ENCODE peak calls at places on chromosomes 6 and 20, in six cellular contexts. One of them, this sample, is unnamed.

GRCh38 chr6:92667843-92668242 is 751.5 kb downstream of the EPHA7 start:
- DNase-seq in Peyer's patch: no peak
- DNase-seq in psoas muscle: no peak
- DNase-seq in left ventricle myocardium inferior: no peak
- DNase-seq in neural progenitor cell: no peak
- DNase-seq in mesenchymal stem cell: peak; percentile 12
- DNase-seq in this sample: no peak

GRCh38 chr20:62624325-62624690 is 18.0 kb upstream of the SLCO4A1 start:
- DNase-seq in mesenchymal stem cell: no peak
- DNase-seq in left ventricle myocardium inferior: no peak
- DNase-seq in psoas muscle: no peak
- DNase-seq in neural progenitor cell: no peak
- DNase-seq in Peyer's patch: peak; percentile 89
- DNase-seq in this sample: no peak

GRCh38 chr20:61360296-61360695 is 108.2 kb downstream of the CDH4 start:
- DNase-seq in left ventricle myocardium inferior: no peak
- DNase-seq in mesenchymal stem cell: no peak
- DNase-seq in neural progenitor cell: no peak
- DNase-seq in Peyer's patch: no peak
- DNase-seq in psoas muscle: no peak
- DNase-seq in this sample: no peak

GRCh38 chr6:20840675-20841074 is 306.4 kb downstream of the CDKAL1 start:
- DNase-seq in Peyer's patch: no peak
- DNase-seq in mesenchymal stem cell: peak; percentile 29
- DNase-seq in psoas muscle: no peak
- DNase-seq in left ventricle myocardium inferior: no peak
- DNase-seq in neural progenitor cell: no peak
- DNase-seq in this sample: no peak

GRCh38 chr6:12504325-12504966 is 212.1 kb upstream of the PHACTR1 start:
- DNase-seq in left ventricle myocardium inferior: no peak
- DNase-seq in neural progenitor cell: peak; percentile 39
- DNase-seq in psoas muscle: no peak
- DNase-seq in mesenchymal stem cell: no peak
- DNase-seq in Peyer's patch: peak; percentile 49
- DNase-seq in this sample: no peak

GRCh38 chr6:108697646-108698161 is 137.0 kb downstream of the FOXO3 start:
- DNase-seq in psoas muscle: peak; percentile 55
- DNase-seq in neural progenitor cell: no peak
- DNase-seq in mesenchymal stem cell: no peak
- DNase-seq in left ventricle myocardium inferior: no peak
- DNase-seq in Peyer's patch: no peak
- DNase-seq in this sample: no peak

GRCh38 chr6:20853828-20854227 is 319.6 kb downstream of the CDKAL1 start:
- DNase-seq in Peyer's patch: no peak
- DNase-seq in neural progenitor cell: no peak
- DNase-seq in left ventricle myocardium inferior: no peak
- DNase-seq in psoas muscle: no peak
- DNase-seq in mesenchymal stem cell: no peak
- DNase-seq in this sample: no peak

GRCh38 chr20:62323146-62323979 is 20.6 kb downstream of the ADRM1 start:
- DNase-seq in mesenchymal stem cell: no peak
- DNase-seq in neural progenitor cell: no peak
- DNase-seq in psoas muscle: peak; percentile 13
- DNase-seq in left ventricle myocardium inferior: no peak
- DNase-seq in Peyer's patch: no peak
- DNase-seq in this sample: no peak

GRCh38 chr6:8070718-8071117 is 6.5 kb upstream of the BLOC1S5 start:
- DNase-seq in Peyer's patch: no peak
- DNase-seq in mesenchymal stem cell: no peak
- DNase-seq in left ventricle myocardium inferior: no peak
- DNase-seq in psoas muscle: no peak
- DNase-seq in neural progenitor cell: no peak
- DNase-seq in this sample: no peak

GRCh38 chr20:11229772-11230171 is 556.0 kb upstream of the JAG1 start:
- DNase-seq in mesenchymal stem cell: peak; percentile 81
- DNase-seq in neural progenitor cell: peak; percentile 37
- DNase-seq in Peyer's patch: no peak
- DNase-seq in psoas muscle: peak; percentile 30
- DNase-seq in left ventricle myocardium inferior: peak; percentile 33
- DNase-seq in this sample: peak; percentile 57

GRCh38 chr6:5950448-5950847 is 56.3 kb downstream of the NRN1 start:
- DNase-seq in Peyer's patch: no peak
- DNase-seq in left ventricle myocardium inferior: no peak
- DNase-seq in psoas muscle: no peak
- DNase-seq in neural progenitor cell: peak; percentile 41
- DNase-seq in mesenchymal stem cell: no peak
- DNase-seq in this sample: no peak

GRCh38 chr20:62064788-62065668 is 653 bp downstream of the TAF4 start:
- DNase-seq in mesenchymal stem cell: no peak
- DNase-seq in left ventricle myocardium inferior: no peak
- DNase-seq in psoas muscle: no peak
- DNase-seq in neural progenitor cell: peak; percentile 64
- DNase-seq in Peyer's patch: no peak
- DNase-seq in this sample: no peak

GRCh38 chr6:131787079-131787478 is 20.7 kb upstream of the ENPP1 start:
- DNase-seq in neural progenitor cell: no peak
- DNase-seq in psoas muscle: no peak
- DNase-seq in Peyer's patch: no peak
- DNase-seq in mesenchymal stem cell: no peak
- DNase-seq in left ventricle myocardium inferior: no peak
- DNase-seq in this sample: no peak

GRCh38 chr20:57627339-57627738 is 7.1 kb upstream of the ZBP1 start:
- DNase-seq in psoas muscle: no peak
- DNase-seq in left ventricle myocardium inferior: no peak
- DNase-seq in Peyer's patch: no peak
- DNase-seq in mesenchymal stem cell: no peak
- DNase-seq in neural progenitor cell: no peak
- DNase-seq in this sample: no peak

GRCh38 chr6:70221715-70222236 is 81.1 kb downstream of the COL9A1 start:
- DNase-seq in mesenchymal stem cell: no peak
- DNase-seq in neural progenitor cell: no peak
- DNase-seq in left ventricle myocardium inferior: no peak
- DNase-seq in psoas muscle: no peak
- DNase-seq in Peyer's patch: no peak
- DNase-seq in this sample: no peak

GRCh38 chr6:4313044-4313686 is 177.8 kb upstream of the ECI2 start:
- DNase-seq in mesenchymal stem cell: peak; percentile 95
- DNase-seq in Peyer's patch: no peak
- DNase-seq in psoas muscle: peak; percentile 35
- DNase-seq in left ventricle myocardium inferior: peak; percentile 29
- DNase-seq in neural progenitor cell: peak; percentile 54
- DNase-seq in this sample: no peak

GRCh38 chr20:4470375-4470774 is 251.3 kb upstream of the PRND start:
- DNase-seq in mesenchymal stem cell: peak; percentile 39
- DNase-seq in neural progenitor cell: no peak
- DNase-seq in left ventricle myocardium inferior: no peak
- DNase-seq in psoas muscle: no peak
- DNase-seq in Peyer's patch: no peak
- DNase-seq in this sample: no peak

GRCh38 chr6:48782230-48782629 is 671.2 kb upstream of the PTCHD4 start:
- DNase-seq in Peyer's patch: no peak
- DNase-seq in psoas muscle: no peak
- DNase-seq in neural progenitor cell: peak; percentile 9
- DNase-seq in left ventricle myocardium inferior: no peak
- DNase-seq in mesenchymal stem cell: no peak
- DNase-seq in this sample: no peak

GRCh38 chr6:139373928-139374356 is 506 bp downstream of the CITED2 start:
- DNase-seq in left ventricle myocardium inferior: no peak
- DNase-seq in Peyer's patch: peak; percentile 76
- DNase-seq in psoas muscle: no peak
- DNase-seq in mesenchymal stem cell: no peak
- DNase-seq in neural progenitor cell: no peak
- DNase-seq in this sample: no peak

GRCh38 chr6:33750244-33750991 is 3.7 kb upstream of the IP6K3 start:
- DNase-seq in mesenchymal stem cell: peak; percentile 56
- DNase-seq in psoas muscle: peak; percentile 81
- DNase-seq in Peyer's patch: peak; percentile 50
- DNase-seq in neural progenitor cell: no peak
- DNase-seq in left ventricle myocardium inferior: no peak
- DNase-seq in this sample: no peak

GRCh38 chr6:142377112-142377848 is 75.5 kb downstream of the ADGRG6 start:
- DNase-seq in mesenchymal stem cell: peak; percentile 70
- DNase-seq in Peyer's patch: no peak
- DNase-seq in psoas muscle: no peak
- DNase-seq in left ventricle myocardium inferior: no peak
- DNase-seq in neural progenitor cell: peak; percentile 45
- DNase-seq in this sample: no peak

GRCh38 chr6:142373268-142374089 is 71.7 kb downstream of the ADGRG6 start:
- DNase-seq in left ventricle myocardium inferior: no peak
- DNase-seq in Peyer's patch: no peak
- DNase-seq in psoas muscle: no peak
- DNase-seq in neural progenitor cell: no peak
- DNase-seq in mesenchymal stem cell: no peak
- DNase-seq in this sample: no peak

GRCh38 chr6:142374090-142374783 is 72.4 kb downstream of the ADGRG6 start:
- DNase-seq in Peyer's patch: no peak
- DNase-seq in left ventricle myocardium inferior: no peak
- DNase-seq in psoas muscle: no peak
- DNase-seq in mesenchymal stem cell: peak; percentile 43
- DNase-seq in neural progenitor cell: peak; percentile 34
- DNase-seq in this sample: no peak

GRCh38 chr6:142376115-142376514 is 74.3 kb downstream of the ADGRG6 start:
- DNase-seq in Peyer's patch: no peak
- DNase-seq in psoas muscle: no peak
- DNase-seq in mesenchymal stem cell: no peak
- DNase-seq in neural progenitor cell: no peak
- DNase-seq in left ventricle myocardium inferior: no peak
- DNase-seq in this sample: no peak

DNA sequence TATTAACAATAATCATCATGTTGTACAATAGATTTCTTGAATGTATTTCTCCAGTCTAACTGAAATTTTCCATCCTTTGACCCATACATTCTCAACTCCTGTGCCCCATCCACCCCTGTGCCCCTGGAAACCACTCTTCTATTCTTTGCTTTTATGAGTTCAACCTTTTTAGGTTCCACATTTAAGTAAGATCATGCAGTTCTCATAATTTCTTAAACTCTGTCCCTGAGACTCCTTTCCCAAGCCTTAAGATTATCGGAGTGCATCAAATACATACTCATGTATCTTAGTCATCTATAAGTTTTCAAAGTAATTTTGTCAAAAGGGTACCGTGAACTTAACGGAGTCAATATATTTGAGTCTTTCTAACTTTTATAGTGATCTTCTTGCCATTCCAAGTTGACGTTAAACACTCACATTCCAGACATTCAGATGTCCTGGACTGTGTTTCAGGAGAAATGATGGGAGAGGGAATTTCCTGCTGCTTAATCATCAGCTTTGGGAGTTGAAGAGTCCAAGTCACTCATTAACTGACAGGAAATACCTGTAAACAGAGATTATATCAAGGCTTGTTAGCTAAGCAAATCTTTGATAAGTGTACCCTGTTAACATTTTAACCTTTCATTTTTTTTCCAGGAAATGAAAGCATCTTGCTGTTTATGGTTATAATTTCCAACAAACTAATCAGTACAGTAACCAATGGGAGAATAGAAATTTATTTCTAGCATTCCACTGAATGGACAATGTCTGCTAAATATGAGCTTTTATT is 73.3 kb downstream of the ADGRG6 start:
- DNase-seq in mesenchymal stem cell: peak; percentile 83
- DNase-seq in neural progenitor cell: no peak
- DNase-seq in Peyer's patch: no peak
- DNase-seq in psoas muscle: no peak
- DNase-seq in left ventricle myocardium inferior: no peak
- DNase-seq in this sample: no peak
- H3K4me3 ChIP-seq in mesenchymal stem cell: no peak overlapping the region
- H3K4me3 ChIP-seq in neural progenitor cell: no peak overlapping the region
- H3K4me3 ChIP-seq in Peyer's patch: no peak overlapping the region
- H3K4me3 ChIP-seq in psoas muscle: no peak overlapping the region
- H3K4me3 ChIP-seq in left ventricle myocardium inferior: no peak overlapping the region
- H3K4me3 ChIP-seq in this sample: no peak overlapping the region

GRCh38 chr6:41780623-41781301 is at the start of gene PRICKLE4:
- DNase-seq in mesenchymal stem cell: peak; percentile 30
- DNase-seq in neural progenitor cell: peak; percentile 69
- DNase-seq in Peyer's patch: peak; percentile 55
- DNase-seq in left ventricle myocardium inferior: peak; percentile 59
- DNase-seq in psoas muscle: peak; percentile 47
- DNase-seq in this sample: peak; percentile 71
- H3K27ac ChIP-seq in mesenchymal stem cell: no peak within 1 kb of the TSS
- H3K27ac ChIP-seq in neural progenitor cell: no peak within 1 kb of the TSS
- H3K27ac ChIP-seq in Peyer's patch: peak within 1 kb of the TSS; percentile 69
- H3K27ac ChIP-seq in left ventricle myocardium inferior: peak within 1 kb of the TSS; percentile 98
- H3K27ac ChIP-seq in psoas muscle: peak within 1 kb of the TSS; percentile 75
- H3K27ac ChIP-seq in this sample: peak within 1 kb of the TSS; percentile 78

GRCh38 chr6:126040826-126041225 is 54.5 kb downstream of the TRMT11 start:
- DNase-seq in Peyer's patch: no peak
- DNase-seq in neural progenitor cell: no peak
- DNase-seq in psoas muscle: no peak
- DNase-seq in left ventricle myocardium inferior: no peak
- DNase-seq in mesenchymal stem cell: peak; percentile 72
- DNase-seq in this sample: no peak

GRCh38 chr6:126040394-126040793 is 54.1 kb downstream of the TRMT11 start:
- DNase-seq in neural progenitor cell: no peak
- DNase-seq in Peyer's patch: no peak
- DNase-seq in mesenchymal stem cell: no peak
- DNase-seq in left ventricle myocardium inferior: no peak
- DNase-seq in psoas muscle: no peak
- DNase-seq in this sample: no peak

GRCh38 chr6:126038234-126038633 is 51.9 kb downstream of the TRMT11 start:
- DNase-seq in neural progenitor cell: no peak
- DNase-seq in left ventricle myocardium inferior: no peak
- DNase-seq in psoas muscle: no peak
- DNase-seq in Peyer's patch: no peak
- DNase-seq in mesenchymal stem cell: no peak
- DNase-seq in this sample: no peak

GRCh38 chr6:126039284-126039683 is 52.9 kb downstream of the TRMT11 start:
- DNase-seq in psoas muscle: no peak
- DNase-seq in neural progenitor cell: no peak
- DNase-seq in Peyer's patch: no peak
- DNase-seq in left ventricle myocardium inferior: no peak
- DNase-seq in mesenchymal stem cell: peak; percentile 16
- DNase-seq in this sample: no peak

GRCh38 chr6:126041516-126042447 is 55.4 kb downstream of the TRMT11 start:
- DNase-seq in psoas muscle: no peak
- DNase-seq in mesenchymal stem cell: peak; percentile 56
- DNase-seq in left ventricle myocardium inferior: no peak
- DNase-seq in neural progenitor cell: no peak
- DNase-seq in Peyer's patch: no peak
- DNase-seq in this sample: no peak
- H3K36me3 ChIP-seq in psoas muscle: no peaks in the 10 kb centered on the region
- H3K36me3 ChIP-seq in mesenchymal stem cell: no peaks in the 10 kb centered on the region
- H3K36me3 ChIP-seq in left ventricle myocardium inferior: peaks cover 37% of the 10 kb centered on the region
- H3K36me3 ChIP-seq in neural progenitor cell: peaks cover 21% of the 10 kb centered on the region
- H3K36me3 ChIP-seq in Peyer's patch: peaks cover 7% of the 10 kb centered on the region
- H3K36me3 ChIP-seq in this sample: peaks cover 8% of the 10 kb centered on the region

DNA sequence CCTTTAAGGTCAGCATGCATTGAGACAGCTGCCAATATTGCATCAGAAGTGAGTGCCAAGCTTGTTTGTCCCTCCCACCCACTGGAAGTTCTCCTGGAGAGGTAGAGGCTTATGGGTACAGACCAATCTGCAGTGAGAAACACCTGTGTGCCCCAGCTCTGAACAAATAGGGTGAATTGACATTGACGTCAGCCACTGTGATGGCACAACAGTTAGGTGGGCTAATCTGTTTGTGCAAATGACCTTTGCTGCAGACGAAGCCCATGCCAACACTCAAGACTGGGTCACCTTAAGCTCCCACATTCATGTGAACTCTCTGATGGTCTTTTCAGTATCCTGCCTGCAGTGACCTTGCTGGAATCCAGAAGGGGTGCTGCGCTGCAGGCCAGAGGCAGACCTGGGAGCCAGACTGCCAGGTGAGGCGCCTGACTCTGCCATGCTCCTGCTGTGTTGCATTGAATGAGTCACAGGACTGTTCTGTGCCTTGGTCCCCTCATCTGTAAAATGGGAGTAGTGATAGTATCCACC is 99.9 kb downstream of the ALDH8A1 start:
- DNase-seq in neural progenitor cell: no peak
- DNase-seq in left ventricle myocardium inferior: no peak
- DNase-seq in Peyer's patch: no peak
- DNase-seq in mesenchymal stem cell: no peak
- DNase-seq in psoas muscle: no peak
- DNase-seq in this sample: no peak
- H3K4me3 ChIP-seq in neural progenitor cell: no peak overlapping the region
- H3K4me3 ChIP-seq in left ventricle myocardium inferior: no peak overlapping the region
- H3K4me3 ChIP-seq in Peyer's patch: no peak overlapping the region
- H3K4me3 ChIP-seq in mesenchymal stem cell: no peak overlapping the region
- H3K4me3 ChIP-seq in psoas muscle: no peak overlapping the region
- H3K4me3 ChIP-seq in this sample: no peak overlapping the region

This sample was measured in lower lobe of right lung.